ENCODE peak calls at places on chromosomes 16 and 17, in four cellular contexts. K is left colon, E is GF-D8, U is NCI-H2081. B is an unnamed sample.

GRCh38 chr17:42286411-42287295 is 1.6 kb upstream of the STAT5A start:
- DNase-seq in K (no peak), E (peak), U (no peak), B (peak)

GRCh38 chr16:84741351-84741791 is 41.6 kb downstream of the USP10 start:
- DNase-seq in K (no peak), E (no peak), U (no peak), B (peak)

GRCh38 chr17:8441690-8442089 is 6.0 kb downstream of the NDEL1 start:
- DNase-seq in K (no peak), E (no peak), U (no peak), B (no peak)

GRCh38 chr17:47188266-47188665 is 829 bp downstream of the CDC27 start:
- DNase-seq in K (no peak), E (no peak), U (no peak), B (peak)

GRCh38 chr16:46962629-46963028 is 10.8 kb downstream of the DNAJA2 start:
- DNase-seq in K (no peak), E (no peak), U (no peak), B (peak)

GRCh38 chr16:80366023-80366422 is 174.8 kb upstream of the DYNLRB2 start:
- DNase-seq in K (no peak), E (no peak), U (no peak), B (no peak)

GRCh38 chr16:2415085-2415484 is 14.2 kb upstream of the CCNF start:
- DNase-seq in K (no peak), E (no peak), U (no peak), B (no peak)

GRCh38 chr17:42608692-42609181 is 437 bp downstream of the RETREG3 start:
- DNase-seq in K (no peak), E (no peak), U (no peak), B (peak)

GRCh38 chr17:81821603-81822311 is 11.3 kb downstream of the MCRIP1 start:
- DNase-seq in K (peak), E (peak), U (peak), B (peak)

GRCh38 chr17:34884597-34884996 is 76.7 kb downstream of the CCT6B start:
- DNase-seq in K (no peak), E (no peak), U (no peak), B (no peak)

GRCh38 chr16:11542069-11542775 is 44.5 kb downstream of the LITAF start:
- DNase-seq in K (no peak), E (no peak), U (no peak), B (no peak)

GRCh38 chr17:3880983-3881382 is 11.9 kb downstream of the CAMKK1 start:
- DNase-seq in K (no peak), E (no peak), U (no peak), B (no peak)

GRCh38 chr16:70730016-70730415 is 44.2 kb upstream of the MTSS2 start:
- DNase-seq in K (no peak), E (no peak), U (no peak), B (no peak)

GRCh38 chr17:38564869-38565268 is 40.9 kb downstream of the SRCIN1 start:
- DNase-seq in K (no peak), E (no peak), U (no peak), B (no peak)

GRCh38 chr16:57749101-57749692 is 13.6 kb downstream of the KATNB1 start:
- DNase-seq in K (no peak), E (no peak), U (no peak), B (no peak)

GRCh38 chr17:21370430-21370829 is 5.7 kb upstream of the KCNJ12 start:
- DNase-seq in K (no peak), E (no peak), U (no peak), B (peak)

GRCh38 chr17:10119203-10120112 is 78.9 kb downstream of the GAS7 start:
- DNase-seq in K (peak), E (peak), U (no peak), B (peak)

GRCh38 chr16:67882374-67883145 is 2.1 kb upstream of the NRN1L start:
- DNase-seq in K (no peak), E (no peak), U (no peak), B (peak)

GRCh38 chr17:42413464-42414040 is 9.5 kb downstream of the CAVIN1 start:
- DNase-seq in K (peak), E (no peak), U (no peak), B (peak)